ENCODE peak calls at places on chromosomes 11 and 22, in six cellular contexts. O is A549, H is GM12878, T is upper lobe of left lung, I is HepG2, K is K562. W is an unnamed sample.

GRCh38 chr11:69867076-69868002 is 48.1 kb upstream of the FGF3 start:
- ATAC-seq in O (no peak), H (no peak), T (peak), I (no peak), K (peak), W (no peak)

GRCh38 chr11:115706735-115707134 is 202.5 kb upstream of the CADM1 start:
- ATAC-seq in O (no peak), H (no peak), T (peak), I (no peak), K (no peak), W (no peak)

GRCh38 chr11:118295199-118295598 is 9.3 kb upstream of the CD3E start:
- ATAC-seq in O (peak), H (no peak), T (no peak), I (no peak), K (no peak), W (no peak)

GRCh38 chr11:103807806-103808205 is 228.6 kb upstream of the DDI1 start:
- ATAC-seq in O (no peak), H (no peak), T (no peak), I (no peak), K (no peak), W (no peak)

GRCh38 chr22:44542561-44543222 is 44.7 kb upstream of the RTL6 start:
- ATAC-seq in O (no peak), H (no peak), T (no peak), I (no peak), K (no peak), W (no peak)

GRCh38 chr22:17047656-17048055 is 37.1 kb upstream of the IL17RA start:
- ATAC-seq in O (no peak), H (no peak), T (no peak), I (no peak), K (no peak), W (no peak)

GRCh38 chr11:118886681-118887111 is 3.0 kb downstream of the CXCR5 start:
- ATAC-seq in O (no peak), H (peak), T (no peak), I (no peak), K (no peak), W (no peak)

GRCh38 chr22:44074286-44074984 is 50.3 kb downstream of the PARVB start:
- ATAC-seq in O (no peak), H (no peak), T (no peak), I (no peak), K (no peak), W (no peak)

GRCh38 chr22:29093980-29094379 is 21.1 kb downstream of the KREMEN1 start:
- ATAC-seq in O (no peak), H (no peak), T (peak), I (no peak), K (no peak), W (peak)

GRCh38 chr11:48047616-48048015 is 67.3 kb downstream of the PTPRJ start:
- ATAC-seq in O (peak), H (no peak), T (no peak), I (no peak), K (no peak), W (no peak)

GRCh38 chr11:114846040-114846791 is 167.9 kb downstream of the NXPE2 start:
- ATAC-seq in O (no peak), H (no peak), T (peak), I (no peak), K (peak), W (no peak)

GRCh38 chr11:67489860-67490726 is 7.3 kb downstream of the AIP start:
- ATAC-seq in O (peak), H (no peak), T (no peak), I (no peak), K (no peak), W (no peak)

GRCh38 chr11:8749202-8749601 is 66.6 kb downstream of the RPL27A start:
- ATAC-seq in O (no peak), H (no peak), T (no peak), I (peak), K (no peak), W (no peak)

GRCh38 chr11:68165601-68166000 is 44.4 kb upstream of the CHKA start:
- ATAC-seq in O (no peak), H (no peak), T (no peak), I (no peak), K (no peak), W (no peak)

GRCh38 chr11:108852701-108853100 is 187.8 kb downstream of the DDX10 start:
- ATAC-seq in O (no peak), H (no peak), T (no peak), I (no peak), K (no peak), W (no peak)

GRCh38 chr11:47503227-47503626 is 49.7 kb downstream of the CELF1 start:
- ATAC-seq in O (no peak), H (no peak), T (no peak), I (no peak), K (no peak), W (no peak)

GRCh38 chr22:22942511-22943329 is 55.1 kb downstream of the IGLL5 start:
- ATAC-seq in O (peak), H (peak), T (peak), I (peak), K (peak), W (no peak)

GRCh38 chr22:23192133-23192532 is 11.8 kb downstream of the BCR start:
- ATAC-seq in O (no peak), H (no peak), T (peak), I (no peak), K (peak), W (no peak)

GRCh38 chr11:9530901-9531625 is 42.4 kb upstream of the WEE1 start:
- ATAC-seq in O (peak), H (peak), T (peak), I (peak), K (peak), W (no peak)

GRCh38 chr11:44955019-44955738 is 4.5 kb upstream of the TP53I11 start:
- ATAC-seq in O (peak), H (no peak), T (peak), I (no peak), K (no peak), W (peak)

GRCh38 chr22:30289980-30290313 is 642 bp upstream of the CASTOR1 start:
- ATAC-seq in O (peak), H (peak), T (peak), I (peak), K (peak), W (peak)

GRCh38 chr22:30289126-30289979 is at the start of gene CASTOR1:
- ATAC-seq in O (peak), H (peak), T (peak), I (peak), K (peak), W (peak)

GRCh38 chr22:30291334-30291892 is 2.1 kb upstream of the CASTOR1 start:
- ATAC-seq in O (no peak), H (no peak), T (no peak), I (no peak), K (no peak), W (no peak)

GRCh38 chr22:30290318-30290678 is 993 bp upstream of the CASTOR1 start:
- ATAC-seq in O (no peak), H (peak), T (no peak), I (no peak), K (no peak), W (no peak)

GRCh38 chr22:30290679-30291333 is 1.5 kb upstream of the CASTOR1 start:
- ATAC-seq in O (no peak), H (no peak), T (peak), I (peak), K (no peak), W (peak)
- TF ChIP-seq EP300 in O (no peak), H (no peak), T (peak), I (no peak), K (no peak), W (peak)

GRCh38 chr11:13384837-13385417 is 78.1 kb downstream of the BTBD10 start:
- ATAC-seq in O (peak), H (peak), T (no peak), I (peak), K (peak), W (no peak)
- TF ChIP-seq CTCF in O (peak), H (peak), T (peak), I (peak), K (peak), W (peak)

GRCh38 chr11:124569697-124570096 is at the start of gene OR8A1:
- ATAC-seq in O (no peak), H (no peak), T (no peak), I (no peak), K (no peak), W (no peak)

GRCh38 chr11:124570160-124570559 is 363 bp downstream of the OR8A1 start:
- ATAC-seq in O (no peak), H (no peak), T (no peak), I (no peak), K (no peak), W (no peak)
- H3K4me3 ChIP-seq in O (no peak), H (no peak), T (no peak), I (no peak), K (no peak), W (no peak)

DNA sequence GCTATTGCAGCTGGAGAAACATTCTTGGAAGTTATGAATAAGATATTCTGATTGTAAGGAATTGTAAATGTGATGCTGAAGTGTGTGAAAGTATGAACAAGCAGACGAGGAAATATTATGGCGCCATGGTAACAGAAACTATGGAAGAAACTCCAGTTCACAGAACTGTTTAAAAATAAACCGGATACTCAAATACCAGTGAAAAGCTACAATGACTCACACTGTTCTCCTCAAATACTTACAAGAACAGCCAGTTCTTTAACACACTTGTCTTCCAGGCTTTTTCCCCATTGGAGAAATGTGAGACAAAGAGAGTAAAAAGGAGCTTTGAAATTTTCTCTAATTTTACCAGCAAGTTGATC is 76.7 kb upstream of the ARFGAP3 start:
- ATAC-seq in O (peak), H (peak), T (peak), I (no peak), K (no peak), W (peak)
- TF ChIP-seq EP300 in O (no peak), H (peak), T (peak), I (no peak), K (no peak), W (no peak)

GRCh38 chr22:37194750-37195149 is 6.7 kb upstream of the C1QTNF6 start:
- ATAC-seq in O (no peak), H (no peak), T (no peak), I (no peak), K (no peak), W (no peak)

GRCh38 chr22:37198290-37199102 is 10.4 kb upstream of the C1QTNF6 start:
- ATAC-seq in O (peak), H (peak), T (peak), I (peak), K (peak), W (peak)

GRCh38 chr22:37195921-37196320 is 7.9 kb upstream of the C1QTNF6 start:
- ATAC-seq in O (no peak), H (no peak), T (no peak), I (no peak), K (no peak), W (no peak)

GRCh38 chr22:37197451-37198289 is 9.6 kb upstream of the C1QTNF6 start:
- ATAC-seq in O (peak), H (no peak), T (peak), I (peak), K (no peak), W (peak)

DNA sequence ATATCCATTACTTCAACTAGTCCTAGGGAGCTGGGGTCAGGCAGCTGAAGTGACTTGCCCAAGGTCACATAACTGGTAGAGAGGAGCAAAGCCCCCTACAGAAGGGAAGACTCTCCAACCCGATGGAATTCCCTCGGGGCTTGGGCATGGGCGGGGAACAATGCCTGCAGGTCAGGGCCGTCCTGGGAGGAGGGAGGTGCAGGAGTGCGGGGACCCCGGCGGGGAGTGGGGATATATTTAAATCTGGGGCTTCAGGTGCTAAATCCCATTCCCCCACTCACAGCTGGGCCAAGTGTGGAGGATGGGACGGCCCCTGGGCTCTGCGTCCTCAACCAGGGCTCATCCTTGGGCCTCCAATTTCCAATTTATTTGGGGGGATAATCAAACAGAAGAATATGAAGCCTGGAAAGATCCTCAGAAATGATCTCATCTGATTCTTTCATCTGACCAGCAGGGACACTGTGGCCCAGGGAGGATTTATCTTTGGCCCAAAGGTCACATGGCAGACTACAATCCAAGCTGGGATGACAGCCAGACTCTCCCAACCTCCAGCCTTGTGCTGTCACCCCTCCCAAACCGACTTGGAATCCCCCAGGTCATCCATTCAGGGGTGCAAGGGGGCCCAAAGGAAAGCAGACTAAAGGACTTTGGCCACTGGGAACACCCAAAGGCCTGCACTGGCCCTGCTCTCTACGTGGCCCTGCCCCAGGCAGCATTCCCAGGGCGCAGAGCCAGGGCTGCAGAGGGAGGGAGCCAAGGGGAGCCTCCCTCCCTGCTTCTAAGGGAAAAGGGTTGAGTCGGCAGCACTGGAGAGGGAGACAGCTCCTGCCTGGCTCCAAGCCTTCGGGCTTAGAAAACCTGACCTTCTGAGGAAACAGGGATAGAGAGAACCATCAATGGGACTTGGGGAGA is 8.7 kb upstream of the C1QTNF6 start:
- ATAC-seq in O (peak), H (no peak), T (peak), I (peak), K (no peak), W (peak)
- TF ChIP-seq CTCF in O (no peak), H (no peak), T (peak), I (peak), K (peak), W (peak)

GRCh38 chr22:49848690-49849160 is 4.9 kb upstream of the ZBED4 start:
- ATAC-seq in O (no peak), H (no peak), T (no peak), I (no peak), K (no peak), W (no peak)

GRCh38 chr22:49849161-49850020 is 4.3 kb upstream of the ZBED4 start:
- ATAC-seq in O (no peak), H (no peak), T (no peak), I (no peak), K (no peak), W (no peak)

GRCh38 chr22:49845666-49846459 is 7.8 kb upstream of the ZBED4 start:
- ATAC-seq in O (no peak), H (no peak), T (no peak), I (peak), K (no peak), W (no peak)

GRCh38 chr22:49850021-49850911 is 3.4 kb upstream of the ZBED4 start:
- ATAC-seq in O (no peak), H (no peak), T (no peak), I (no peak), K (no peak), W (no peak)

DNA sequence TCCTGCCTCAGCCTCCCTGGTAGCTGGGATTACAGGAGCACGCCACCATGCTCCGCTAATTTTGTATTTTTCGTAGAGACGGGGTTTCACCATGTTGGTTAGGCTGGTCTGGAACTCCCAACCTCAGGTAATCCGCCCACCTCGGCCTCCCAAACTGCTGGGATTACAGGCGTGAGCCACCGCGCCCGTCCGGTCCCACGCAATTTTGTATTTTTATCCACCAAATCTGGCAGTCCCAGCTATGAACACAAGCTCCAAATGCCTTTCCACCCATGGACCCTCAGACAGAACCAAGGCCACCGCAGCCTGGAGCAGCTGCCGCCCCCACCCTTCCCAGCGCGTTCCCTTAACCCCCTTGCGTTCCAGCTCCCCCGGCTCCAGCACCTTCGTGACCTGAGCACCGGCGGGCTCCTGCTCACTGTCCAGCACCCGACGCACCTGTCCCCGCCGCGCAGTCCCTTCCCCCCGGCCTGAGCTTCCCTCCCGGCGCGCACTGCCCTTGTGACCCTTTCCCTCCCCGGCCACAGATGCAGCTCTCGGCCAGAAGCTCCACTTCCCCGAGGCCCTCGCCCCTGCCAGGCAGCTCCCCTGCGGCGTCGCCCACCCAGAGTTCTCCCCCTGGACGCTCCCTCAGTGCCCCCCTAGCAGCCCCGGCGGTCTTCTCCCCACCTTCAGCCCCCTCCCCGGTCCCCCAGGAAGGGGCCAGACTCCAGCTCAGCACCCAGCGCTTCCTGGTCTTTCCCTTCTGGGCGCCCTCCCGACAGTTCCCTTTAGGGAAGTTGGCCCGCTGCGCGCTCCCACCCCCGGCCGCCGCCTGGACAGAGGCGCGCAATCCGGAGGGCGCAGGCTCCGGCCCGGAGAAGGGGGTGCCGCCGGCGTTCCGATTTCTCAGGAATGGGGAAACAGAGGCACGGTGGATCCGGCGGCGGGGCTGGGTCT is 5.6 kb upstream of the ZBED4 start:
- ATAC-seq in O (no peak), H (no peak), T (peak), I (peak), K (no peak), W (no peak)
- H3K4me3 ChIP-seq in O (peak), H (no peak), T (peak), I (peak), K (no peak), W (peak)

DNA sequence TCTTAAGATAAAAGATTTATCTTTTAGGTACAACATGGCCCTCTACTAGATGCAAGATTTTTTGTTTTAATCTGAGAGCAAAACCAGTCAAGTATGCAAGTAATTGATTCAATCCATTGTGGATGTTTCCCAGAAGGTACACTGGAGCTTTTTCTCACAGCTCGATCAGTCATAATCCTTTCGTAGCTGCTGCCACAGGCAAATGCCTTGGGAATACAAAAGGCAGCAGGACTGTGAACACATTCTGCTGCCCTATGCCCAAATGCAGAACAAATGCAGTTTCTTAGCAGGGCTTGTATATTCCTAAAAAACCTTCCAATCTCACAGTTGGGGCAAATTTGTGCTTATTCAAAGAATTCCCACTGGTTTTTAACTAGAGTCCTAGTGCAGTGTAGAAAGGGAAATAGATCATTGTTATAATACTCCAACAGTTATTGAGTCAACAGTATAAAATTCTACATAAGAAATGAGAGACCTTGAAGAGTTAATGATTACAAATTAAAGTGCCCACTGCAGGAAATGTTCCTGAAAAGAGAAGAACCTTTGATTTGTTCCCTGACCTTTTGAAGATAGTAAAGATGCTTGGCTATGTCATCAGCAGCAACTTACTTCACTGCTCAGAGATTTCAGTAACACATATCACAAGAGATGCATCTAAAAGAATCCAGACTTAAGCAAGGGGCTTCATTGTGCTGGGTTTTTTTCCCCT is 14.1 kb downstream of the LPXN start:
- ATAC-seq in O (peak), H (no peak), T (no peak), I (peak), K (no peak), W (no peak)
- TF ChIP-seq EP300 in O (no peak), H (no peak), T (no peak), I (no peak), K (no peak), W (no peak)

W was measured in gastroesophageal sphincter.